ENCODE peak calls at places on chromosomes 5 and 9, in nine cellular contexts. V, D, U, J, F, K, O, N and X are unnamed samples.

GRCh38 chr9:83199240-83199639 is 136.3 kb upstream of the RASEF start:
- DNase-seq in V (peak; percentile 74), J (peak; percentile 66), K (peak; percentile 46), O (peak; percentile 25), U (peak; percentile 73), D (no peak), N (no peak), F (no peak), X (no peak)

GRCh38 chr5:1685076-1685475 is 114.6 kb downstream of the MRPL36 start:
- DNase-seq in J (no peak), V (no peak), D (no peak), O (no peak), F (no peak), U (no peak), N (no peak), K (no peak), X (peak; percentile 5)

GRCh38 chr5:113340537-113340936 is 94.3 kb downstream of the TSSK1B start:
- DNase-seq in U (no peak), O (no peak), D (no peak), F (no peak), J (no peak), N (no peak), V (peak; percentile 12), K (peak; percentile 37), X (no peak)

GRCh38 chr9:6999788-7000187 is 242.0 kb downstream of the KDM4C start:
- DNase-seq in D (no peak), O (no peak), N (no peak), K (no peak), J (no peak), F (no peak), V (no peak), U (no peak), X (no peak)

GRCh38 chr9:3520564-3520963 is 5.2 kb downstream of the RFX3 start:
- DNase-seq in J (no peak), F (no peak), N (no peak), K (no peak), V (no peak), U (no peak), D (no peak), O (no peak), X (no peak)

GRCh38 chr5:107474724-107475489 is 195.8 kb downstream of the EFNA5 start:
- DNase-seq in D (no peak), F (no peak), U (no peak), V (peak; percentile 83), O (peak; percentile 36), J (no peak), K (no peak), N (peak; percentile 28), X (no peak)

GRCh38 chr5:76490970-76491369 is 87.9 kb downstream of the IQGAP2 start:
- DNase-seq in D (no peak), K (no peak), N (no peak), O (no peak), F (no peak), U (no peak), J (no peak), V (peak; percentile 13), X (no peak)

GRCh38 chr5:181052928-181053759 is 13.1 kb downstream of the BTNL9 start:
- DNase-seq in K (no peak), J (no peak), D (no peak), O (no peak), N (no peak), U (peak; percentile 46), V (no peak), F (no peak), X (peak; percentile 79)

GRCh38 chr5:97101189-97101910 is 41.1 kb downstream of the LIX1 start:
- DNase-seq in N (no peak), U (no peak), J (no peak), V (no peak), K (no peak), D (no peak), O (peak; percentile 20), F (no peak), X (no peak)

GRCh38 chr5:117454716-117455212 is 880.1 kb upstream of the SEMA6A start:
- DNase-seq in K (peak; percentile 13), F (peak; percentile 19), D (peak; percentile 65), N (peak; percentile 45), J (peak; percentile 51), O (peak; percentile 6), U (peak; percentile 80), V (peak; percentile 42), X (peak; percentile 90)

GRCh38 chr9:110143969-110144545 is 63.9 kb downstream of the C9orf152 start:
- DNase-seq in F (no peak), D (no peak), U (no peak), K (no peak), O (no peak), J (no peak), N (no peak), V (no peak), X (no peak)

GRCh38 chr9:110140276-110140675 is 67.7 kb downstream of the C9orf152 start:
- DNase-seq in K (no peak), O (no peak), V (no peak), N (no peak), D (no peak), U (no peak), J (no peak), F (no peak), X (no peak)

GRCh38 chr9:110142253-110142652 is 65.7 kb downstream of the C9orf152 start:
- DNase-seq in D (no peak), O (no peak), K (no peak), N (no peak), U (no peak), F (no peak), J (no peak), V (no peak), X (no peak)

GRCh38 chr9:110141118-110141797 is 66.7 kb downstream of the C9orf152 start:
- DNase-seq in N (peak; percentile 49), D (no peak), J (no peak), V (peak; percentile 41), U (peak; percentile 30), F (peak; percentile 69), O (peak; percentile 99), K (peak; percentile 51), X (peak; percentile 49)

DNA sequence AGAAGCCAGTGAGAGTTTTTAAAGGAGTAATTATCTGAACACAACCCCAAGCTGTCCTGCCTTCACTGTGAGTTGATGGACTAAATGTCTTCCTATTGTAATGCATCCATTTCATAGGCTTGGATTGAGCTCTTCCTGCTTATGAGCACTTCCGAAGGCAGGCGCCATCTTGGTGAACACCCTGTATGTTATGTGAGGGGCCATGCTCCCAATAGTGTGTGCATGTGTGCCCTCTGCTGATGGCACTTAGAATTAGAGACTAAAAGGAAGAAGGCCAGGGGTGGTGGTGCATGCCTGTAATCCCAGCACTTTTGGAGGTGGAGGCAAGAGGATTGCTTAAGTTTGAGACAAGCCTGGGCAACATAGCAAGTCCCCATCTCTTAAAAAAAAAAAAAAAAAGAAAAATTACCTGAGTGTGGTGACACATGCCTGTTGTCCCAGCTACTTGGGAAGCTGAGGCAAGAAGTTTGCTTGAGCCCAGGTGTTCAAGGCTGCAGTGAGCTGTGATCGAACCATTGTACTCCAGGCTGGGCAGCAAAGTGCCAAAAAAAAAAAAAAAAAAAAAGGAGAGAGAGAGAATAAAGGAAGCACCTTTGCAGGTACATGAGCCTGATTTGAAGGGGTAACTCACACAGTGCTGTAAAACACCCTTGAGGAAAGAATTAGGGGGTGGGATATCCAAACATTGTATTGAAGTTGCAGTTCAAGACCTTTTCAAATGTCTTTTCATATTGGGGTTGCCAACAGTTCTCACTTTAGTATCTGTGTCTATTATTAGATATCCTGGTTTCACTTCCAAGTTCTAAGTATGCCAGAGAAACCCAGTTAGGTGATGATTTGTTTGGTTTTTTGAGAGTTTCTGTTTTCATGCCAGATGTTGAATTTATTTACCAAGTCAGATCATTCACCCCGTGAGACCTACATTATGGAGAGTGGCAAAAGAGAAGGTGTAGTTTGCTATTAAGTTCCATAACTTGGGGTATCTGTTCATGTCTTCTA is 64.8 kb downstream of the C9orf152 start:
- DNase-seq in K (no peak), D (no peak), F (no peak), J (no peak), O (no peak), U (no peak), V (peak; percentile 51), N (no peak), X (no peak)
- TF ChIP-seq CTCF in K (no peak), D (no peak), F (no peak), J (no peak), O (peak; percentile 7), U (no peak), V (no peak), N (no peak), X (no peak)

GRCh38 chr9:74735761-74736160 is 152.0 kb downstream of the TRPM6 start:
- DNase-seq in D (no peak), J (no peak), U (no peak), V (no peak), O (no peak), F (no peak), K (no peak), N (no peak), X (no peak)
- H3K4me3 ChIP-seq in D (no peak overlapping the region), J (no peak overlapping the region), U (no peak overlapping the region), V (no peak overlapping the region), O (no peak overlapping the region), F (no peak overlapping the region), K (no peak overlapping the region), N (no peak overlapping the region), X (no peak overlapping the region)

DNA sequence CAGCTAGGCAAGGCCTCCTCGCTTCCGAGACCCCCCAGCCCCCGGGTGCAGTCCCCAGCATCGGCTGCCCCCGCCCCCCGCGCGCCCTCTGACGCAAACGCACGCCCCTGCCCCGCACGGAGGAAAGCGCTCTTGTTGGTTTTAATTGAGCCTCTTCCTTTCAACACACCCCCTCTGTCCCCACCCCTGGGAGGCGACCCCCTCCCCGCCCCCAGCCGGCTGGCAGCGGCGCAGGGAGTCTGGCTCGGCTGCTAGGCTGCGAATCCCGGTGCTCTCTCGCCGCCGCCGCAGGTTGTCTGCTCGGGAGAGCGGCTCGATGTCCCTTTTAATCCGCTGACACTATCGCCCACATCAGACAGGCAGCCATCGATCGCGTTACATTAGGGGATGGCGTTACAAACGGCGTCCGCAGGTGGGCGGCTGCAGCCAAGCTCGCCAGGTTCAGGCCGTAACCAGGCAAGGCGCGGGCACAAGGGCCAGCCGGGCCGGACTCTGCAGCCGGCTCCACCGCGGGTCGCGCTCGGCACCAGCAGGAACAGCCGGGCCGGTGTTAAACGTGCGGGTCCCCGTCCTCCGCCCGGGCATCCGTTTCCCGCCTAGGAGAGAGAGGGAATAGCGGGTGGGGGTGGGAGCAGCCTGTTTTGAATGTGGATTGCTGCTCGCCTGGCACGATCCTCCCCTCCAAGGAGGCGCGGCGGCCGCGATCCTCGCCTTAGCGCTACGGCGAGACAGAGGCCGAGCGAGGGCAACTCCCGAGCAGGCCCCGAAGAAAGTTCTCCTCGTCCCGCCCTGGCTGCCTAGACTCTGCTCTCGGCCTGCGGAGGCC is 1.2 kb downstream of the NR2F1-AS1 start:
- DNase-seq in V (peak; percentile 28), N (no peak), K (peak; percentile 31), O (peak; percentile 48), D (no peak), J (no peak), U (peak; percentile 51), F (no peak), X (no peak)
- TF ChIP-seq POLR2A in V (no peak), N (no peak), K (no peak), O (no peak), D (no peak), J (no peak), U (no peak), F (no peak), X (no peak)

DNA sequence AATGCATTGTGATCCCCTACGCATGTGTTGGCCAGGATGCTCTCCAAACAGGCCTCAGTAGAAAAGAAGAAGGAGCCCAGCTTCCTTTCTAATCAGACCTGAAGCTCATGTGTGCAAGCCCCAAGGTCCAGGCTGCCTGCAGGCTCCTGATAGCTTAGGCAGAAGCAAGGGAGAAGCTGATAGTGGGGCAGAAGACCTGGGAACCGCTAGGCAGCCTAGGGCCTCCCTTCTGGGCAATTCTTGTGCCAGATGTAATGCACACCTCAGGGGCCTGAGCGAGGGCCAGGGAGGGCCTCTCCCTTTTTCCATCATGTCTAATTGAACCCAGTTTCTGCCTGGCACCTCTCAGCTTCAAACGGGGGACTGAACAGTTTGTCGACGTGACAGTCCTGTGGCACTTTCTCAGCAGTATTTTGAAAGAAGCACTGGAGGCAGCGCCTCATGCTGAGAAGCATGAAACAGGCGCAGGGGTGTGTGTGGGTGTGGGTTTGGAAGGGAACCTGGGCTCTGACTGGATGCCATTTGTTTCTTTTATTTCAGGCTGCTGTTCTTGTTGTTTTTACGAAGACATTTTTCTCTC is 212.8 kb downstream of the PIK3R1 start:
- DNase-seq in F (no peak), J (no peak), D (no peak), O (no peak), U (no peak), K (no peak), V (no peak), N (no peak), X (no peak)
- TF ChIP-seq CTCF in F (no peak), J (no peak), D (no peak), O (no peak), U (no peak), K (no peak), V (no peak), N (no peak), X (no peak)